ENCODE peak calls at places on chromosome 21, in seven cellular contexts. Z is heart right ventricle, R is endodermal cell, N is BE2C, Y is prostate gland, P is tibial nerve, I is Panc1. T is an unnamed sample.
A peak's percentile ranks its signal among the peaks of the same experiment; 100 is the strongest.

GRCh38 chr21:38556390-38556789 is 58.1 kb upstream of the ERG start:
- DNase-seq in N (no peak), I (no peak), Z (no peak), R (no peak), Y (no peak), P (no peak), T (no peak)

GRCh38 chr21:41901099-41901498 is 22.0 kb upstream of the PRDM15 start:
- DNase-seq in Y (no peak), Z (no peak), N (no peak), P (no peak), R (no peak), I (no peak), T (no peak)

GRCh38 chr21:41207401-41208388 is 39.7 kb downstream of the BACE2 start:
- DNase-seq in R (no peak), N (no peak), I (no peak), Y (peak; percentile 56), P (peak; percentile 49), Z (peak; percentile 60), T (no peak)

GRCh38 chr21:36768496-36768895 is 69.6 kb downstream of the SIM2 start:
- DNase-seq in P (no peak), Z (no peak), N (no peak), Y (no peak), R (no peak), I (no peak), T (no peak)

GRCh38 chr21:28193189-28193588 is 799.5 kb downstream of the LTN1 start:
- DNase-seq in I (no peak), R (no peak), Z (no peak), P (no peak), N (no peak), Y (no peak), T (no peak)

GRCh38 chr21:38311091-38311490 is 54.3 kb downstream of the KCNJ15 start:
- DNase-seq in P (no peak), N (no peak), R (no peak), I (no peak), Z (no peak), Y (no peak), T (peak; percentile 23)

GRCh38 chr21:40227111-40227510 is 359.9 kb downstream of the PCP4 start:
- DNase-seq in I (no peak), N (no peak), P (no peak), Z (no peak), R (no peak), Y (no peak), T (no peak)

GRCh38 chr21:25895565-25896205 is 160.9 kb downstream of the GABPA start:
- DNase-seq in Y (no peak), I (no peak), Z (no peak), R (peak; percentile 43), P (no peak), N (peak; percentile 29), T (peak; percentile 53)

GRCh38 chr21:38965910-38966504 is 160.3 kb downstream of the ETS2 start:
- DNase-seq in P (no peak), N (peak; percentile 72), I (no peak), R (peak; percentile 80), Y (no peak), Z (no peak), T (no peak)

GRCh38 chr21:21631961-21632360 is 633.8 kb downstream of the NCAM2 start:
- DNase-seq in N (peak; percentile 51), P (no peak), Y (no peak), R (no peak), Z (peak; percentile 10), I (no peak), T (no peak)

DNA sequence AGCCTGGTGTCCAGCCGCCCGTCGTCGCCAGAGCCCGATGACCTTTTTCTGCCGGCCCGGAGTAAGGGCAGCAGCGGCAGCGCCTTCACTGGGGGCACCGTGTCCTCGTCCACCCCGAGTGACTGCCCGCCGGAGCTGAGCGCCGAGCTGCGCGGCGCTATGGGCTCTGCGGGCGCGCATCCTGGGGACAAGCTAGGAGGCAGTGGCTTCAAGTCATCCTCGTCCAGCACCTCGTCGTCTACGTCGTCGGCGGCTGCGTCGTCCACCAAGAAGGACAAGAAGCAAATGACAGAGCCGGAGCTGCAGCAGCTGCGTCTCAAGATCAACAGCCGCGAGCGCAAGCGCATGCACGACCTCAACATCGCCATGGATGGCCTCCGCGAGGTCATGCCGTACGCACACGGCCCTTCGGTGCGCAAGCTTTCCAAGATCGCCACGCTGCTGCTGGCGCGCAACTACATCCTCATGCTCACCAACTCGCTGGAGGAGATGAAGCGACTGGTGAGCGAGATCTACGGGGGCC is 1.2 kb downstream of the OLIG2 start:
- DNase-seq in R (peak; percentile 74), Z (no peak), I (no peak), Y (no peak), N (no peak), P (no peak), T (peak; percentile 39)
- H3K4me3 ChIP-seq in R (no peak overlapping the region), Z (no peak overlapping the region), I (no peak overlapping the region), Y (no peak overlapping the region), N (no peak overlapping the region), P (no peak overlapping the region), T (peak overlapping the region; percentile 76)

DNA sequence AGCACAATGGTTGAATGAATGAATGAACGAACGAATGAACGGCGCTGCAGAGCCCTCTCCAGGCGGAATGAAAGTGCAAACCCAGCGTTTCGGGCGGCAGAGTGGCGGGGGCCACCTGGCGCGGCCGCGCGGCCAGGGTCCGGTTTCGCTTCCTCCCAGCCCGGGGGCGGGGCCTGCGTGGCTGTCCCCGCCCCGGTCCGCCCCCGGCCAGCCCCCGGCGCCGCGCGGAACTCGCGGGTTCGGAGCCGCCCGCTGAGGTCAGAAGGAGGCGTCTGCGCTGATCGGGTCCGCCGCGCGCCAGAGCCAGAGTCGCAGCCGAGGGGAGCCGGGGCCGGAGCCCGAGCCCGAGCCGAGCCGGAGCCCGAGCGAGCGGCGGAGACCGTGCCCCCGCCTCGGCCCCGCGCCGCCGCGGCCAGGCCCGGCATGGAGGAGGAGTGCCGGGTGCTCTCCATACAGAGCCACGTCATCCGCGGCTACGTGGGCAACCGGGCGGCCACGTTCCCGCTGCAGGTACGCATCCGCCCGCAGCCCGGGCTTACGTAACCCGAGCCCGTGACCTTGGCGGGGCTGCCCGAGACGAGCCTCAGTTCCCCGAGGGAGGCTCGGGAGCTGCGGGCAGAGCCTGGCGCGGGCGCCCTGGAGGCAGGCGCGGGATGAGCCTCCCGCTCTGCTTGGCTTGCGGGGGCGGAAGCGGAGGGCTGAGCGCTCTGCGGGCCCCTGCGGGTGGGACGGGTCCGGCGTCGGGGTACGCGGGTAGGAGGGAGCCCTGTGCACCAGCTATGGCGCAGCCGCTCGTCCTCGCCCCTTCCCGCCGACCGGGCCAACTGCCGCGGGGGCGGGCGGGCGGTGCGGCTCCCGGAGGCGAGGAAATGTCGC is at the start of gene PDXK:
- DNase-seq in Z (peak; percentile 89), P (peak; percentile 77), I (no peak), Y (peak; percentile 87), N (peak; percentile 90), R (peak; percentile 96), T (peak; percentile 88)
- TF ChIP-seq CTCF in Z (no peak), P (peak; percentile 37), I (no peak), Y (no peak), N (peak; percentile 9), R (peak; percentile 33), T (peak; percentile 44)

GRCh38 chr21:45586289-45586858 is 44.1 kb upstream of the SLC19A1 start:
- DNase-seq in R (peak; percentile 1), Z (no peak), P (no peak), I (no peak), Y (no peak), N (no peak), T (no peak)

GRCh38 chr21:45590246-45590725 is 48.0 kb upstream of the SLC19A1 start:
- DNase-seq in R (peak; percentile 91), N (peak; percentile 79), Z (peak; percentile 78), Y (peak; percentile 21), I (no peak), P (peak; percentile 33), T (peak; percentile 38)

GRCh38 chr21:45588861-45589491 is 46.7 kb upstream of the SLC19A1 start:
- DNase-seq in Y (no peak), I (no peak), N (no peak), Z (no peak), P (no peak), R (peak; percentile 6), T (no peak)

GRCh38 chr21:45589686-45590245 is 47.5 kb upstream of the SLC19A1 start:
- DNase-seq in N (no peak), Z (no peak), R (no peak), P (no peak), Y (no peak), I (no peak), T (peak; percentile 7)

GRCh38 chr21:45588086-45588825 is 46.0 kb upstream of the SLC19A1 start:
- DNase-seq in N (no peak), R (peak; percentile 11), P (no peak), Y (no peak), Z (no peak), I (no peak), T (peak; percentile 2)
- H3K9me3 ChIP-seq in N (peaks cover 4% of the 10 kb centered on the region), R (peaks cover 56% of the 10 kb centered on the region), P (peaks cover 8% of the 10 kb centered on the region), Y (no peaks in the 10 kb centered on the region), Z (peaks cover 8% of the 10 kb centered on the region), I (peaks cover 6% of the 10 kb centered on the region), T (peaks cover 39% of the 10 kb centered on the region)

DNA sequence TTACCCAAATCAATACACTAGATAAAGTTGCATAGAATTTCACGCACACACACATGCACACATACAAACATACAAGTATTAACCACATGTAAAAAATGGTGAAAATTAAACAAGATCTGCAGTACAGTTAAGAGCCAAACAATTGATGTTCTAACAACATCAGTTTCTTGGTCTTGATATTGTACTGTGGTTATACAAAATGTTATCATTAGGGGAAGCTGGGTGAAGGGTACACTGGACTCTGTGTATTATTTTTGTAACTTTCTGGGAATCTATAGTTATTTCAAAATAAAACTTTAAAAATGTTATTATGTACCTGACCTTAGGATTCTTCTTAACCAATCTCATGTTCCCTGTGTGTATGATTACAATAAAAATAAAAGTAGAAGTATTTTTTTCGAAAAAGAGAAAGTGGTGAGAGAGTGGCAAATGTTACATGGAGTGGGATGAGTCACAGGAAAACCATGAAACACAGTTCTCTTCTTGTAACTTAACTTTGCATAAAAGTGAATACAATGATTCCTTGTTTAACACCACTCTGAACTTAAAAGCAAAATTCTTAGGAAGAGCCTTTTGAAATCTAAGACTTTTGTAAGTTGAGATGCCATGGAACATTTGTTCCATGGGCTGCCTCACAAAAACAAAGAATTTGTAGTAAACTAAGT is 101.6 kb upstream of the RUNX1 start:
- DNase-seq in Y (no peak), P (no peak), N (no peak), I (no peak), R (no peak), Z (no peak), T (no peak)
- H3K4me3 ChIP-seq in Y (no peak overlapping the region), P (no peak overlapping the region), N (no peak overlapping the region), I (no peak overlapping the region), R (no peak overlapping the region), Z (no peak overlapping the region), T (no peak overlapping the region)

T was measured in WERI-Rb-1.